ENCODE peak calls at places on chromosomes 4 and X, in nine cellular contexts. One of them, this sample, is unnamed.

GRCh38 chr4:6894086-6894478 is 15.5 kb upstream of the TBC1D14 start:
- DNase-seq in lower leg skin: no peak
- DNase-seq in breast epithelium: no peak
- DNase-seq in tibial nerve: no peak
- DNase-seq in IMR-90: no peak
- DNase-seq in GM12878: no peak
- DNase-seq in K562: no peak
- DNase-seq in gastrocnemius medialis: no peak
- DNase-seq in adrenal gland: no peak
- DNase-seq in this sample: no peak

GRCh38 chr4:182495111-182495510 is 251.9 kb downstream of the TENM3 start:
- DNase-seq in K562: no peak
- DNase-seq in adrenal gland: no peak
- DNase-seq in tibial nerve: no peak
- DNase-seq in lower leg skin: no peak
- DNase-seq in gastrocnemius medialis: no peak
- DNase-seq in GM12878: no peak
- DNase-seq in breast epithelium: no peak
- DNase-seq in IMR-90: no peak
- DNase-seq in this sample: no peak

GRCh38 chr4:25991296-25991695 is 77.3 kb downstream of the SMIM20 start:
- DNase-seq in GM12878: no peak
- DNase-seq in IMR-90: no peak
- DNase-seq in adrenal gland: no peak
- DNase-seq in breast epithelium: no peak
- DNase-seq in tibial nerve: no peak
- DNase-seq in lower leg skin: no peak
- DNase-seq in K562: no peak
- DNase-seq in gastrocnemius medialis: no peak
- DNase-seq in this sample: no peak

GRCh38 chrX:4622768-4623167 is 909.3 kb upstream of the PRKX start:
- DNase-seq in breast epithelium: no peak
- DNase-seq in GM12878: no peak
- DNase-seq in tibial nerve: no peak
- DNase-seq in lower leg skin: no peak
- DNase-seq in K562: no peak
- DNase-seq in gastrocnemius medialis: no peak
- DNase-seq in adrenal gland: no peak
- DNase-seq in IMR-90: no peak
- DNase-seq in this sample: no peak

GRCh38 chr4:30870513-30870912 is 150.3 kb downstream of the PCDH7 start:
- DNase-seq in GM12878: no peak
- DNase-seq in K562: no peak
- DNase-seq in adrenal gland: no peak
- DNase-seq in breast epithelium: no peak
- DNase-seq in tibial nerve: no peak
- DNase-seq in lower leg skin: no peak
- DNase-seq in IMR-90: no peak
- DNase-seq in gastrocnemius medialis: no peak
- DNase-seq in this sample: no peak

GRCh38 chr4:146054676-146055075 is 116.1 kb upstream of the ZNF827 start:
- DNase-seq in GM12878: no peak
- DNase-seq in lower leg skin: no peak
- DNase-seq in IMR-90: no peak
- DNase-seq in gastrocnemius medialis: no peak
- DNase-seq in K562: no peak
- DNase-seq in breast epithelium: no peak
- DNase-seq in tibial nerve: no peak
- DNase-seq in adrenal gland: no peak
- DNase-seq in this sample: no peak

GRCh38 chr4:780730-781492 is 45.0 kb downstream of the CPLX1 start:
- DNase-seq in gastrocnemius medialis: no peak
- DNase-seq in tibial nerve: no peak
- DNase-seq in lower leg skin: no peak
- DNase-seq in breast epithelium: no peak
- DNase-seq in GM12878: no peak
- DNase-seq in adrenal gland: no peak
- DNase-seq in IMR-90: peak
- DNase-seq in K562: no peak
- DNase-seq in this sample: no peak

GRCh38 chrX:147848009-147848408 is 63.7 kb upstream of the FMR1 start:
- DNase-seq in adrenal gland: no peak
- DNase-seq in GM12878: no peak
- DNase-seq in breast epithelium: no peak
- DNase-seq in IMR-90: no peak
- DNase-seq in lower leg skin: no peak
- DNase-seq in gastrocnemius medialis: no peak
- DNase-seq in K562: no peak
- DNase-seq in tibial nerve: no peak
- DNase-seq in this sample: peak

GRCh38 chrX:107146670-107147069 is 28.0 kb upstream of the RBM41 start:
- DNase-seq in K562: no peak
- DNase-seq in tibial nerve: no peak
- DNase-seq in GM12878: no peak
- DNase-seq in gastrocnemius medialis: no peak
- DNase-seq in lower leg skin: no peak
- DNase-seq in breast epithelium: no peak
- DNase-seq in IMR-90: peak
- DNase-seq in adrenal gland: no peak
- DNase-seq in this sample: no peak

GRCh38 chr4:37615059-37615719 is 71.0 kb downstream of the RELL1 start:
- DNase-seq in lower leg skin: no peak
- DNase-seq in IMR-90: no peak
- DNase-seq in breast epithelium: no peak
- DNase-seq in adrenal gland: no peak
- DNase-seq in gastrocnemius medialis: no peak
- DNase-seq in GM12878: no peak
- DNase-seq in K562: no peak
- DNase-seq in tibial nerve: no peak
- DNase-seq in this sample: no peak

GRCh38 chrX:19782419-19782818 is 105.0 kb downstream of the SH3KBP1 start:
- DNase-seq in breast epithelium: no peak
- DNase-seq in IMR-90: no peak
- DNase-seq in GM12878: no peak
- DNase-seq in tibial nerve: no peak
- DNase-seq in K562: no peak
- DNase-seq in adrenal gland: no peak
- DNase-seq in lower leg skin: no peak
- DNase-seq in gastrocnemius medialis: no peak
- DNase-seq in this sample: peak

GRCh38 chr4:118772149-118773081 is 63.5 kb downstream of the SEC24D start:
- DNase-seq in breast epithelium: no peak
- DNase-seq in adrenal gland: no peak
- DNase-seq in IMR-90: peak
- DNase-seq in gastrocnemius medialis: no peak
- DNase-seq in K562: peak
- DNase-seq in tibial nerve: no peak
- DNase-seq in GM12878: no peak
- DNase-seq in lower leg skin: no peak
- DNase-seq in this sample: no peak

GRCh38 chr4:55947254-55947882 is 1.4 kb upstream of the CEP135 start:
- DNase-seq in K562: peak
- DNase-seq in lower leg skin: no peak
- DNase-seq in breast epithelium: no peak
- DNase-seq in adrenal gland: peak
- DNase-seq in GM12878: peak
- DNase-seq in gastrocnemius medialis: no peak
- DNase-seq in IMR-90: peak
- DNase-seq in tibial nerve: no peak
- DNase-seq in this sample: no peak

GRCh38 chr4:129379429-129379828 is 283.5 kb downstream of the C4orf33 start:
- DNase-seq in IMR-90: no peak
- DNase-seq in lower leg skin: no peak
- DNase-seq in adrenal gland: no peak
- DNase-seq in GM12878: no peak
- DNase-seq in breast epithelium: no peak
- DNase-seq in gastrocnemius medialis: no peak
- DNase-seq in tibial nerve: no peak
- DNase-seq in K562: no peak
- DNase-seq in this sample: no peak

GRCh38 chr4:145735330-145735638 is 55.3 kb downstream of the C4orf51 start:
- DNase-seq in GM12878: no peak
- DNase-seq in K562: no peak
- DNase-seq in tibial nerve: no peak
- DNase-seq in IMR-90: peak
- DNase-seq in gastrocnemius medialis: no peak
- DNase-seq in adrenal gland: no peak
- DNase-seq in lower leg skin: no peak
- DNase-seq in breast epithelium: no peak
- DNase-seq in this sample: peak

GRCh38 chrX:99394450-99394849 is 1015.6 kb downstream of the PCDH19 start:
- DNase-seq in lower leg skin: no peak
- DNase-seq in adrenal gland: no peak
- DNase-seq in breast epithelium: no peak
- DNase-seq in gastrocnemius medialis: no peak
- DNase-seq in GM12878: no peak
- DNase-seq in K562: no peak
- DNase-seq in tibial nerve: no peak
- DNase-seq in IMR-90: no peak
- DNase-seq in this sample: no peak

GRCh38 chrX:41014776-41015175 is 70.5 kb upstream of the USP9X start:
- DNase-seq in IMR-90: peak
- DNase-seq in K562: no peak
- DNase-seq in GM12878: no peak
- DNase-seq in adrenal gland: no peak
- DNase-seq in tibial nerve: no peak
- DNase-seq in gastrocnemius medialis: no peak
- DNase-seq in breast epithelium: no peak
- DNase-seq in lower leg skin: no peak
- DNase-seq in this sample: no peak

GRCh38 chrX:41005445-41005992 is 79.7 kb upstream of the USP9X start:
- DNase-seq in adrenal gland: no peak
- DNase-seq in GM12878: no peak
- DNase-seq in gastrocnemius medialis: no peak
- DNase-seq in tibial nerve: no peak
- DNase-seq in K562: no peak
- DNase-seq in IMR-90: no peak
- DNase-seq in breast epithelium: no peak
- DNase-seq in lower leg skin: no peak
- DNase-seq in this sample: no peak

GRCh38 chrX:41009816-41010187 is 75.4 kb upstream of the USP9X start:
- DNase-seq in lower leg skin: no peak
- DNase-seq in K562: no peak
- DNase-seq in breast epithelium: no peak
- DNase-seq in tibial nerve: no peak
- DNase-seq in IMR-90: no peak
- DNase-seq in gastrocnemius medialis: no peak
- DNase-seq in adrenal gland: no peak
- DNase-seq in GM12878: no peak
- DNase-seq in this sample: no peak

DNA sequence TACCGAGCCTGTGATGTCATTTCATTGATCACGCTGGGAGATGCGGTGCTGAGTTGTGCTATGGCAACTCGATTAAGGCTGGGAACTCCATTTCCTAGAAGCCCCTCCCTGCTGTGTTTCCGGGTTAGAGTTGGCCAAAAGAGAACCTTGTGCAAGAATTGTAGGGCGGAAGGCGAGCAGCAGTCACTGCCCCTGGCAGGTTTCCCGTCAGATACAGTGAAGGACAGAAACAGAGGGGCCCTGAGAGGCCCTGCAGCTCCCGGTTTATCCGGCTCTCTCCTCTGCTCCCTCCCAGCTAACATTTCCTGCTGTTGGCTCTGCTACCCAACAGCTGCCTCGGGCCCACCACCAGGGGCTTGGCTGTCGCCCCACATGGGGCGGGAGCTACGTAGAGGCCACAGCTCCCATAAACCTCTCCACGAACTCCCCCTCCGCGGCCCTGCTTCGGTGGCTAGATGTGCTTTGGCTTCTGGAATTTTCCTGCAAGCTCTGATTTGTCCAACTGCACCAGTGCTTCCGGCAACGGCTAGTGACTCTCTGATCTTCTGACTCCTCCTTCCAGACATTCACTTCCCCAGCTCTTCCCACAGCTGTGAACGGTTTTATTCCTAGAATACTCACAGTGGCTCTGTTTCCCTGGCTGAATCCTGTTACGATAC is 74.9 kb upstream of the USP9X start:
- DNase-seq in K562: peak
- DNase-seq in gastrocnemius medialis: peak
- DNase-seq in IMR-90: peak
- DNase-seq in tibial nerve: peak
- DNase-seq in lower leg skin: peak
- DNase-seq in adrenal gland: peak
- DNase-seq in breast epithelium: peak
- DNase-seq in GM12878: no peak
- DNase-seq in this sample: peak
- TF ChIP-seq POLR2A in K562: peak
- TF ChIP-seq POLR2A in gastrocnemius medialis: peak
- TF ChIP-seq POLR2A in IMR-90: peak
- TF ChIP-seq POLR2A in tibial nerve: no peak
- TF ChIP-seq POLR2A in lower leg skin: no peak
- TF ChIP-seq POLR2A in adrenal gland: no peak
- TF ChIP-seq POLR2A in breast epithelium: no peak
- TF ChIP-seq POLR2A in GM12878: no peak
- TF ChIP-seq POLR2A in this sample: peak

GRCh38 chr4:134862116-134862515 is 660.5 kb upstream of the PABPC4L start:
- DNase-seq in adrenal gland: no peak
- DNase-seq in tibial nerve: no peak
- DNase-seq in GM12878: no peak
- DNase-seq in K562: no peak
- DNase-seq in lower leg skin: no peak
- DNase-seq in IMR-90: peak
- DNase-seq in gastrocnemius medialis: no peak
- DNase-seq in breast epithelium: no peak
- DNase-seq in this sample: no peak

GRCh38 chr4:134867027-134867426 is 665.4 kb upstream of the PABPC4L start:
- DNase-seq in breast epithelium: no peak
- DNase-seq in tibial nerve: no peak
- DNase-seq in lower leg skin: no peak
- DNase-seq in gastrocnemius medialis: no peak
- DNase-seq in K562: no peak
- DNase-seq in adrenal gland: no peak
- DNase-seq in GM12878: no peak
- DNase-seq in IMR-90: no peak
- DNase-seq in this sample: no peak

GRCh38 chr4:134865675-134866074 is 664.1 kb upstream of the PABPC4L start:
- DNase-seq in K562: no peak
- DNase-seq in IMR-90: no peak
- DNase-seq in tibial nerve: no peak
- DNase-seq in breast epithelium: no peak
- DNase-seq in gastrocnemius medialis: no peak
- DNase-seq in lower leg skin: no peak
- DNase-seq in adrenal gland: no peak
- DNase-seq in GM12878: no peak
- DNase-seq in this sample: no peak
- TF ChIP-seq CTCF in K562: no peak
- TF ChIP-seq CTCF in IMR-90: no peak
- TF ChIP-seq CTCF in tibial nerve: no peak
- TF ChIP-seq CTCF in breast epithelium: no peak
- TF ChIP-seq CTCF in gastrocnemius medialis: no peak
- TF ChIP-seq CTCF in lower leg skin: no peak
- TF ChIP-seq CTCF in adrenal gland: no peak
- TF ChIP-seq CTCF in GM12878: peak
- TF ChIP-seq CTCF in this sample: no peak

GRCh38 chr4:120921456-120922389 is 803 bp downstream of the PRDM5 start:
- DNase-seq in lower leg skin: peak
- DNase-seq in tibial nerve: peak
- DNase-seq in gastrocnemius medialis: peak
- DNase-seq in GM12878: no peak
- DNase-seq in IMR-90: peak
- DNase-seq in breast epithelium: peak
- DNase-seq in K562: no peak
- DNase-seq in adrenal gland: peak
- DNase-seq in this sample: peak
- TF ChIP-seq POLR2A in lower leg skin: no peak
- TF ChIP-seq POLR2A in tibial nerve: no peak
- TF ChIP-seq POLR2A in gastrocnemius medialis: peak
- TF ChIP-seq POLR2A in GM12878: no peak
- TF ChIP-seq POLR2A in IMR-90: peak
- TF ChIP-seq POLR2A in breast epithelium: no peak
- TF ChIP-seq POLR2A in K562: no peak
- TF ChIP-seq POLR2A in adrenal gland: peak
- TF ChIP-seq POLR2A in this sample: no peak

GRCh38 chr4:74038161-74039064 is at the start of gene CXCL3:
- DNase-seq in tibial nerve: peak
- DNase-seq in IMR-90: peak
- DNase-seq in K562: peak
- DNase-seq in GM12878: no peak
- DNase-seq in adrenal gland: peak
- DNase-seq in gastrocnemius medialis: peak
- DNase-seq in breast epithelium: peak
- DNase-seq in lower leg skin: peak
- DNase-seq in this sample: peak
- TF ChIP-seq CTCF in tibial nerve: peak
- TF ChIP-seq CTCF in IMR-90: peak
- TF ChIP-seq CTCF in K562: peak
- TF ChIP-seq CTCF in GM12878: peak
- TF ChIP-seq CTCF in adrenal gland: peak
- TF ChIP-seq CTCF in gastrocnemius medialis: peak
- TF ChIP-seq CTCF in breast epithelium: no peak
- TF ChIP-seq CTCF in lower leg skin: no peak
- TF ChIP-seq CTCF in this sample: peak